ENCODE peak calls at places on chromosome 22, in eight cellular contexts. A is dorsolateral prefrontal cortex, S is left ventricle myocardium superior, J is HCT116, Z is frontal cortex, V is NCI-H748 treated with DMSO at 0.1 percent for 48 hours, B is T-helper 17 cell, F is EH. H is an unnamed sample.

GRCh38 chr22:43293259-43293658 is 49.9 kb downstream of the SCUBE1 start:
- DNase-seq in S (no peak), A (no peak), F (peak; percentile 88), J (no peak), V (no peak), B (no peak), Z (no peak), H (no peak)

GRCh38 chr22:29700949-29701927 is 18.6 kb upstream of the CABP7 start:
- DNase-seq in B (no peak), S (no peak), F (peak; percentile 38), J (peak; percentile 51), V (no peak), A (no peak), Z (no peak), H (no peak)

GRCh38 chr22:47168441-47168840 is 406.0 kb downstream of the TBC1D22A start:
- DNase-seq in S (no peak), Z (no peak), B (no peak), J (no peak), A (peak; percentile 15), F (no peak), V (no peak), H (no peak)

GRCh38 chr22:19891350-19892248 is 36.9 kb upstream of the GNB1L start:
- DNase-seq in F (peak; percentile 89), S (peak; percentile 24), V (peak; percentile 75), A (no peak), B (peak; percentile 44), Z (peak; percentile 57), J (no peak), H (no peak)

GRCh38 chr22:19884954-19885751 is 30.5 kb upstream of the GNB1L start:
- DNase-seq in B (peak; percentile 8), V (no peak), Z (no peak), S (peak; percentile 25), A (no peak), J (no peak), F (no peak), H (no peak)

GRCh38 chr22:45304971-45305370 is 4.8 kb upstream of the FAM118A start:
- DNase-seq in V (no peak), F (peak; percentile 29), A (no peak), J (no peak), Z (no peak), S (no peak), B (no peak), H (no peak)

GRCh38 chr22:20205964-20206708 is 55.3 kb upstream of the CCDC188 start:
- DNase-seq in J (peak; percentile 75), A (no peak), V (no peak), B (peak; percentile 33), Z (no peak), F (peak; percentile 77), S (peak; percentile 74), H (no peak)

GRCh38 chr22:30516273-30516672 is 10.8 kb upstream of the SEC14L4 start:
- DNase-seq in J (no peak), B (no peak), Z (no peak), V (no peak), F (no peak), A (no peak), S (no peak), H (no peak)

GRCh38 chr22:49983148-49984042 is 22.8 kb downstream of the PIM3 start:
- DNase-seq in S (no peak), F (no peak), Z (peak; percentile 55), V (no peak), B (no peak), J (no peak), A (no peak), H (no peak)

GRCh38 chr22:20751185-20751851 is 22.6 kb upstream of the SERPIND1 start:
- DNase-seq in A (no peak), F (no peak), S (no peak), V (no peak), J (no peak), Z (no peak), B (no peak), H (no peak)

GRCh38 chr22:30867746-30868662 is 100.6 kb downstream of the MORC2 start:
- DNase-seq in Z (peak; percentile 14), J (no peak), B (no peak), F (no peak), S (no peak), V (no peak), A (peak; percentile 13), H (no peak)

GRCh38 chr22:43993072-43993760 is 30.9 kb upstream of the PARVB start:
- DNase-seq in A (peak; percentile 35), F (peak; percentile 62), J (peak; percentile 21), B (peak; percentile 30), V (peak; percentile 7), S (peak; percentile 73), Z (peak; percentile 78), H (peak; percentile 10)

GRCh38 chr22:25898707-25899365 is 156.8 kb downstream of the MYO18B start:
- DNase-seq in B (no peak), J (peak; percentile 8), S (no peak), Z (no peak), A (no peak), V (no peak), F (no peak), H (no peak)

GRCh38 chr22:47596176-47596690 is 833.8 kb downstream of the TBC1D22A start:
- DNase-seq in Z (no peak), S (no peak), J (no peak), A (no peak), F (no peak), V (no peak), B (no peak), H (no peak)

GRCh38 chr22:38449776-38450175 is 5.2 kb downstream of the KCNJ4 start:
- DNase-seq in V (no peak), J (no peak), A (no peak), S (peak; percentile 60), F (no peak), Z (no peak), B (no peak), H (no peak)

GRCh38 chr22:47586038-47586437 is 823.6 kb downstream of the TBC1D22A start:
- DNase-seq in A (no peak), B (no peak), Z (no peak), J (peak; percentile 22), F (no peak), S (no peak), V (peak; percentile 70), H (no peak)

GRCh38 chr22:42452456-42452855 is 20.3 kb upstream of the NFAM1 start:
- DNase-seq in J (no peak), F (no peak), A (no peak), V (no peak), S (no peak), B (no peak), Z (no peak), H (no peak)

GRCh38 chr22:42938976-42939375 is 76.0 kb downstream of the PACSIN2 start:
- DNase-seq in F (peak; percentile 47), A (no peak), Z (no peak), B (no peak), J (no peak), S (no peak), V (no peak), H (no peak)

GRCh38 chr22:19607198-19608113 is 83.2 kb upstream of the CLDN5 start:
- DNase-seq in V (peak; percentile 42), S (no peak), J (no peak), B (no peak), Z (no peak), F (no peak), A (no peak), H (no peak)

GRCh38 chr22:19927696-19928095 is 13.9 kb upstream of the COMT start:
- DNase-seq in V (no peak), A (no peak), J (no peak), F (no peak), B (no peak), S (no peak), Z (no peak), H (no peak)

GRCh38 chr22:48710410-48710809 is 1117.3 kb downstream of the BRD1 start:
- DNase-seq in F (no peak), B (no peak), Z (no peak), S (no peak), A (no peak), J (no peak), V (no peak), H (no peak)

GRCh38 chr22:28019881-28020861 is 101.1 kb upstream of the PITPNB start:
- DNase-seq in S (peak; percentile 86), Z (peak; percentile 85), F (peak; percentile 79), B (peak; percentile 40), J (peak; percentile 21), V (no peak), A (peak; percentile 76), H (peak; percentile 66)

GRCh38 chr22:39785232-39785631 is 108.3 kb downstream of the ENTHD1 start:
- DNase-seq in J (no peak), S (no peak), A (no peak), B (no peak), Z (no peak), F (no peak), V (no peak), H (no peak)